ENCODE peak calls at places on chromosomes 1 and 21, in eight cellular contexts. G is GM12865, N is BJ, W is mesenteric fat pad, M is NCI-H345, S is HT1080, U is spleen, O is fibroblast of the conjunctiva. P is an unnamed sample.

GRCh38 chr1:211335507-211336157 is 9.0 kb downstream of the TRAF5 start:
- DNase-seq in S (no peak), M (no peak), U (peak), W (no peak), N (no peak), O (no peak), G (peak), P (no peak)

GRCh38 chr1:14994841-14995437 is 158.6 kb upstream of the TMEM51 start:
- DNase-seq in U (no peak), S (no peak), N (no peak), O (no peak), W (no peak), G (no peak), M (no peak), P (no peak)

GRCh38 chr1:78833491-78833890 is 173.0 kb downstream of the ADGRL4 start:
- DNase-seq in M (peak), N (peak), O (peak), G (no peak), U (no peak), W (no peak), S (peak), P (no peak)

GRCh38 chr1:117095237-117095636 is 26.3 kb downstream of the TRIM45 start:
- DNase-seq in N (peak), M (no peak), O (no peak), G (no peak), W (no peak), U (no peak), S (no peak), P (no peak)

GRCh38 chr1:169812131-169812530 is 17.4 kb upstream of the METTL18 start:
- DNase-seq in U (no peak), O (no peak), W (no peak), N (no peak), G (no peak), S (no peak), M (no peak), P (no peak)

GRCh38 chr1:39754906-39755504 is 16.1 kb downstream of the OXCT2 start:
- DNase-seq in G (no peak), M (no peak), U (no peak), N (no peak), S (no peak), O (no peak), W (no peak), P (no peak)

GRCh38 chr1:231679109-231679508 is 52.5 kb downstream of the DISC1 start:
- DNase-seq in O (no peak), S (no peak), U (no peak), M (peak), N (no peak), W (no peak), G (no peak), P (peak)

GRCh38 chr21:43886565-43886964 is 21.5 kb downstream of the AGPAT3 start:
- DNase-seq in M (no peak), S (no peak), N (no peak), U (no peak), W (no peak), O (no peak), G (no peak), P (no peak)

GRCh38 chr1:22154626-22155025 is 11.7 kb upstream of the WNT4 start:
- DNase-seq in W (no peak), U (no peak), O (no peak), G (no peak), M (no peak), N (no peak), S (no peak), P (no peak)

GRCh38 chr1:2375246-2375922 is 16.0 kb downstream of the MORN1 start:
- DNase-seq in M (no peak), G (no peak), N (no peak), U (peak), O (no peak), S (no peak), W (no peak), P (no peak)